ENCODE peak calls at places on chromosome 2, in seven cellular contexts. One of them, this sample, is unnamed.

GRCh38 chr2:19739256-19739655 is 162.5 kb downstream of the TTC32 start:
- DNase-seq in skeletal muscle cell: no peak
- DNase-seq in activated CD4-positive, alpha-beta T cell treated with anti-CD3 and anti-CD28 coated beads, Interleukin-2, amount 50 U/mL, for 1 hour: no peak
- DNase-seq in NCI-H82: no peak
- DNase-seq in activated CD4-positive, CD25-positive, alpha-beta regulatory T cell treated with anti-CD3 and anti-CD28 coated beads, Interleukin-2, amount 50 U/mL, for 72 hours: no peak
- DNase-seq in hepatocyte: no peak
- DNase-seq in stimulated activated CD4-positive, alpha-beta T cell treated with anti-CD3 and anti-CD28 coated beads, Interleukin-1b, Interleukin-23, amount 100 ng/mL, for 1 hour: no peak
- DNase-seq in this sample: no peak

GRCh38 chr2:37301408-37301807 is 23.2 kb downstream of the PRKD3 start:
- DNase-seq in activated CD4-positive, alpha-beta T cell treated with anti-CD3 and anti-CD28 coated beads, Interleukin-2, amount 50 U/mL, for 1 hour: no peak
- DNase-seq in stimulated activated CD4-positive, alpha-beta T cell treated with anti-CD3 and anti-CD28 coated beads, Interleukin-1b, Interleukin-23, amount 100 ng/mL, for 1 hour: no peak
- DNase-seq in hepatocyte: no peak
- DNase-seq in NCI-H82: peak
- DNase-seq in activated CD4-positive, CD25-positive, alpha-beta regulatory T cell treated with anti-CD3 and anti-CD28 coated beads, Interleukin-2, amount 50 U/mL, for 72 hours: no peak
- DNase-seq in skeletal muscle cell: no peak
- DNase-seq in this sample: no peak

GRCh38 chr2:8015848-8016580 is 665.8 kb upstream of the ID2 start:
- DNase-seq in stimulated activated CD4-positive, alpha-beta T cell treated with anti-CD3 and anti-CD28 coated beads, Interleukin-1b, Interleukin-23, amount 100 ng/mL, for 1 hour: no peak
- DNase-seq in NCI-H82: no peak
- DNase-seq in skeletal muscle cell: no peak
- DNase-seq in activated CD4-positive, alpha-beta T cell treated with anti-CD3 and anti-CD28 coated beads, Interleukin-2, amount 50 U/mL, for 1 hour: no peak
- DNase-seq in activated CD4-positive, CD25-positive, alpha-beta regulatory T cell treated with anti-CD3 and anti-CD28 coated beads, Interleukin-2, amount 50 U/mL, for 72 hours: no peak
- DNase-seq in hepatocyte: no peak
- DNase-seq in this sample: no peak

GRCh38 chr2:19888831-19889230 is 13.0 kb downstream of the TTC32 start:
- DNase-seq in activated CD4-positive, alpha-beta T cell treated with anti-CD3 and anti-CD28 coated beads, Interleukin-2, amount 50 U/mL, for 1 hour: no peak
- DNase-seq in hepatocyte: no peak
- DNase-seq in stimulated activated CD4-positive, alpha-beta T cell treated with anti-CD3 and anti-CD28 coated beads, Interleukin-1b, Interleukin-23, amount 100 ng/mL, for 1 hour: no peak
- DNase-seq in NCI-H82: no peak
- DNase-seq in skeletal muscle cell: no peak
- DNase-seq in activated CD4-positive, CD25-positive, alpha-beta regulatory T cell treated with anti-CD3 and anti-CD28 coated beads, Interleukin-2, amount 50 U/mL, for 72 hours: no peak
- DNase-seq in this sample: no peak

GRCh38 chr2:73640537-73640936 is 1.7 kb downstream of the NAT8 start:
- DNase-seq in hepatocyte: no peak
- DNase-seq in activated CD4-positive, alpha-beta T cell treated with anti-CD3 and anti-CD28 coated beads, Interleukin-2, amount 50 U/mL, for 1 hour: no peak
- DNase-seq in stimulated activated CD4-positive, alpha-beta T cell treated with anti-CD3 and anti-CD28 coated beads, Interleukin-1b, Interleukin-23, amount 100 ng/mL, for 1 hour: no peak
- DNase-seq in skeletal muscle cell: no peak
- DNase-seq in NCI-H82: no peak
- DNase-seq in activated CD4-positive, CD25-positive, alpha-beta regulatory T cell treated with anti-CD3 and anti-CD28 coated beads, Interleukin-2, amount 50 U/mL, for 72 hours: no peak
- DNase-seq in this sample: no peak

GRCh38 chr2:193371200-193371599 is 1176.5 kb upstream of the TMEFF2 start:
- DNase-seq in hepatocyte: no peak
- DNase-seq in NCI-H82: no peak
- DNase-seq in activated CD4-positive, alpha-beta T cell treated with anti-CD3 and anti-CD28 coated beads, Interleukin-2, amount 50 U/mL, for 1 hour: no peak
- DNase-seq in stimulated activated CD4-positive, alpha-beta T cell treated with anti-CD3 and anti-CD28 coated beads, Interleukin-1b, Interleukin-23, amount 100 ng/mL, for 1 hour: no peak
- DNase-seq in activated CD4-positive, CD25-positive, alpha-beta regulatory T cell treated with anti-CD3 and anti-CD28 coated beads, Interleukin-2, amount 50 U/mL, for 72 hours: no peak
- DNase-seq in skeletal muscle cell: no peak
- DNase-seq in this sample: no peak

GRCh38 chr2:238422940-238423339 is 3.8 kb upstream of the ASB1 start:
- DNase-seq in activated CD4-positive, alpha-beta T cell treated with anti-CD3 and anti-CD28 coated beads, Interleukin-2, amount 50 U/mL, for 1 hour: no peak
- DNase-seq in skeletal muscle cell: no peak
- DNase-seq in activated CD4-positive, CD25-positive, alpha-beta regulatory T cell treated with anti-CD3 and anti-CD28 coated beads, Interleukin-2, amount 50 U/mL, for 72 hours: no peak
- DNase-seq in stimulated activated CD4-positive, alpha-beta T cell treated with anti-CD3 and anti-CD28 coated beads, Interleukin-1b, Interleukin-23, amount 100 ng/mL, for 1 hour: no peak
- DNase-seq in hepatocyte: no peak
- DNase-seq in NCI-H82: no peak
- DNase-seq in this sample: no peak

GRCh38 chr2:61889212-61889956 is 928 bp upstream of the CCT4 start:
- DNase-seq in NCI-H82: peak
- DNase-seq in stimulated activated CD4-positive, alpha-beta T cell treated with anti-CD3 and anti-CD28 coated beads, Interleukin-1b, Interleukin-23, amount 100 ng/mL, for 1 hour: no peak
- DNase-seq in skeletal muscle cell: no peak
- DNase-seq in hepatocyte: peak
- DNase-seq in activated CD4-positive, alpha-beta T cell treated with anti-CD3 and anti-CD28 coated beads, Interleukin-2, amount 50 U/mL, for 1 hour: no peak
- DNase-seq in activated CD4-positive, CD25-positive, alpha-beta regulatory T cell treated with anti-CD3 and anti-CD28 coated beads, Interleukin-2, amount 50 U/mL, for 72 hours: no peak
- DNase-seq in this sample: no peak

GRCh38 chr2:170073288-170073687 is 104.7 kb upstream of the MYO3B start:
- DNase-seq in skeletal muscle cell: peak
- DNase-seq in activated CD4-positive, alpha-beta T cell treated with anti-CD3 and anti-CD28 coated beads, Interleukin-2, amount 50 U/mL, for 1 hour: no peak
- DNase-seq in activated CD4-positive, CD25-positive, alpha-beta regulatory T cell treated with anti-CD3 and anti-CD28 coated beads, Interleukin-2, amount 50 U/mL, for 72 hours: no peak
- DNase-seq in stimulated activated CD4-positive, alpha-beta T cell treated with anti-CD3 and anti-CD28 coated beads, Interleukin-1b, Interleukin-23, amount 100 ng/mL, for 1 hour: no peak
- DNase-seq in hepatocyte: no peak
- DNase-seq in NCI-H82: no peak
- DNase-seq in this sample: no peak

This sample was measured in type B pancreatic cell.